ENCODE peak calls at places on chromosomes 7 and 10, in nine cellular contexts. Q is IMR-90; D is activated CD8-positive, alpha-beta memory T cell treated with anti-CD3 and anti-CD28 coated beads for 48 hours; Z is NCI-H1092; S is ovary; Y is NCI-H1105; B is stimulated activated CD8-positive, alpha-beta memory T cell treated with anti-CD3 and anti-CD28 coated beads, Interleukin-12 subunit alpha, Interleukin-12 subunit beta, amount 100 ng/mL, for 4 hours; C is neuronal stem cell; L is activated CD8-positive, alpha-beta T cell treated with anti-CD3 and anti-CD28 coated beads for 36 hours. R is an unnamed sample.

GRCh38 chr7:146116452-146117219 is at the start of gene CNTNAP2:
- DNase-seq in S (no peak), D (no peak), Q (no peak), L (no peak), C (peak), Z (peak), Y (peak), B (no peak), R (no peak)

GRCh38 chr7:28564755-28565374 is 152.5 kb downstream of the CREB5 start:
- DNase-seq in Z (no peak), Y (no peak), B (no peak), D (no peak), L (no peak), Q (peak), S (no peak), C (no peak), R (no peak)

GRCh38 chr10:24814568-24815313 is 91.1 kb upstream of the ARHGAP21 start:
- DNase-seq in D (no peak), B (no peak), S (no peak), Y (no peak), Z (no peak), C (no peak), Q (peak), L (no peak), R (peak)

GRCh38 chr7:52920977-52921376 is 114.5 kb upstream of the POM121L12 start:
- DNase-seq in Q (no peak), D (no peak), Y (no peak), S (no peak), C (no peak), Z (no peak), B (no peak), L (no peak), R (no peak)

GRCh38 chr7:84237533-84238173 is 43.1 kb upstream of the SEMA3A start:
- DNase-seq in S (no peak), Q (peak), Y (no peak), D (no peak), C (no peak), B (no peak), Z (no peak), L (no peak), R (peak)

GRCh38 chr10:2392145-2392812 is 655.0 kb upstream of the ADARB2 start:
- DNase-seq in D (no peak), S (no peak), Z (no peak), Q (no peak), B (no peak), Y (peak), L (no peak), C (no peak), R (no peak)

GRCh38 chr7:28988091-28988490 is 30.0 kb upstream of the TRIL start:
- DNase-seq in C (no peak), Q (peak), L (no peak), S (no peak), Y (no peak), D (no peak), Z (no peak), B (no peak), R (peak)

GRCh38 chr10:112379635-112380296 is 5.8 kb downstream of the ACSL5 start:
- DNase-seq in L (no peak), Z (no peak), B (no peak), Q (peak), S (no peak), D (no peak), C (no peak), Y (no peak), R (peak)

GRCh38 chr7:73988197-73988596 is 39.8 kb upstream of the ELN start:
- DNase-seq in Z (no peak), S (no peak), L (no peak), Y (no peak), Q (peak), B (no peak), C (no peak), D (no peak), R (no peak)

GRCh38 chr7:137873524-137873923 is 26.8 kb upstream of the DGKI start:
- DNase-seq in D (no peak), S (no peak), L (peak), Y (no peak), Z (no peak), B (no peak), Q (peak), C (no peak), R (peak)

GRCh38 chr10:98168147-98168546 is 33.7 kb downstream of the R3HCC1L start:
- DNase-seq in L (no peak), B (no peak), Q (no peak), Z (no peak), D (no peak), S (no peak), C (no peak), Y (no peak), R (no peak)

GRCh38 chr7:114086491-114086905 is 167.7 kb upstream of the PPP1R3A start:
- DNase-seq in L (peak), D (no peak), C (no peak), Z (no peak), Y (peak), B (no peak), Q (no peak), S (peak), R (no peak)

GRCh38 chr7:30921951-30922401 is 10.3 kb downstream of the AQP1 start:
- DNase-seq in Y (no peak), D (no peak), Z (no peak), C (no peak), L (no peak), S (peak), B (no peak), Q (no peak), R (no peak)

GRCh38 chr10:72234560-72235095 is 18.6 kb upstream of the ASCC1 start:
- DNase-seq in S (no peak), B (no peak), L (no peak), D (no peak), C (no peak), Y (no peak), Q (no peak), Z (peak), R (no peak)

GRCh38 chr7:123580406-123581161 is 21.0 kb upstream of the ASB15 start:
- DNase-seq in L (peak), Y (no peak), B (no peak), S (no peak), Q (peak), C (peak), Z (peak), D (no peak), R (peak)

GRCh38 chr10:110918633-110919348 is at the start of gene BBIP1:
- DNase-seq in C (peak), Y (no peak), B (peak), Q (peak), S (no peak), D (peak), Z (peak), L (no peak), R (peak)

GRCh38 chr7:41238851-41239331 is 464.0 kb downstream of the INHBA start:
- DNase-seq in S (no peak), D (no peak), Z (no peak), L (no peak), Y (no peak), C (no peak), B (no peak), Q (peak), R (peak)

GRCh38 chr7:80634505-80634904 is 3.9 kb upstream of the CD36 start:
- DNase-seq in Y (no peak), L (no peak), Z (no peak), B (no peak), Q (peak), C (no peak), D (no peak), S (no peak), R (peak)

GRCh38 chr10:7567896-7568295 is 98.9 kb downstream of the ITIH5 start:
- DNase-seq in L (no peak), Z (no peak), D (no peak), Y (no peak), S (no peak), B (no peak), Q (no peak), C (no peak), R (no peak)

R was measured in LHCN-M2.